ENCODE peak calls at places on chromosomes 13 and 19, in four cellular contexts. H, I, D and V are unnamed samples.

GRCh38 chr19:18869781-18870530 is 26.0 kb downstream of the CERS1 start:
- DNase-seq in I (no peak), D (peak), H (no peak), V (no peak)

GRCh38 chr13:113186061-113186900 is 22.2 kb downstream of the PCID2 start:
- DNase-seq in H (no peak), D (no peak), I (peak), V (peak)

GRCh38 chr13:98265669-98266551 is 88.8 kb upstream of the RNF113B start:
- DNase-seq in I (no peak), D (peak), H (no peak), V (no peak)

GRCh38 chr13:41506312-41506711 is 49.0 kb downstream of the RGCC start:
- DNase-seq in D (no peak), I (no peak), H (no peak), V (no peak)

GRCh38 chr13:20064128-20064527 is 96.7 kb downstream of the GJA3 start:
- DNase-seq in D (no peak), H (no peak), I (no peak), V (no peak)

GRCh38 chr19:54014920-54015560 is 23.6 kb downstream of the CACNG6 start:
- DNase-seq in I (no peak), H (no peak), D (no peak), V (no peak)

GRCh38 chr13:113152894-113153809 is 5.3 kb upstream of the PROZ start:
- DNase-seq in D (peak), I (no peak), H (no peak), V (peak)

GRCh38 chr19:32615569-32615968 is 34.6 kb downstream of the PDCD5 start:
- DNase-seq in D (no peak), I (no peak), H (no peak), V (no peak)

GRCh38 chr19:51078104-51078503 is 4.6 kb downstream of the KLK14 start:
- DNase-seq in H (no peak), D (no peak), I (no peak), V (no peak)

GRCh38 chr19:40322271-40322610 is 26.0 kb downstream of the C19orf47 start:
- DNase-seq in I (no peak), H (no peak), D (no peak), V (no peak)

GRCh38 chr19:43779820-43780219 is 953 bp downstream of the KCNN4 start:
- DNase-seq in I (peak), D (no peak), H (no peak), V (peak)
- TF ChIP-seq CTCF in I (peak), D (no peak), H (no peak), V (peak)

GRCh38 chr19:29598036-29598435 is 8.0 kb upstream of the POP4 start:
- DNase-seq in H (no peak), D (no peak), I (no peak), V (no peak)

GRCh38 chr19:29598496-29598895 is 7.6 kb upstream of the POP4 start:
- DNase-seq in D (no peak), I (no peak), H (no peak), V (no peak)

GRCh38 chr19:29596080-29596479 is 10.0 kb upstream of the POP4 start:
- DNase-seq in I (no peak), H (no peak), D (no peak), V (no peak)

GRCh38 chr19:29593869-29594268 is 12.2 kb upstream of the POP4 start:
- DNase-seq in D (no peak), H (no peak), I (no peak), V (no peak)

GRCh38 chr19:29596885-29597525 is 9.1 kb upstream of the POP4 start:
- DNase-seq in H (no peak), I (no peak), D (no peak), V (no peak)
- TF ChIP-seq CTCF in H (no peak), I (peak), D (no peak), V (no peak)

GRCh38 chr19:1379126-1379905 is 4.4 kb upstream of the NDUFS7 start:
- DNase-seq in H (no peak), D (peak), I (no peak), V (no peak)

GRCh38 chr19:1379961-1380489 is 3.7 kb upstream of the NDUFS7 start:
- DNase-seq in H (no peak), I (no peak), D (no peak), V (no peak)

GRCh38 chr19:1376415-1376805 is 7.3 kb upstream of the NDUFS7 start:
- DNase-seq in D (no peak), H (no peak), I (no peak), V (no peak)

GRCh38 chr19:1377176-1377964 is 6.3 kb upstream of the NDUFS7 start:
- DNase-seq in I (no peak), H (no peak), D (peak), V (no peak)

GRCh38 chr19:1377965-1378785 is 5.5 kb upstream of the NDUFS7 start:
- DNase-seq in I (no peak), H (no peak), D (peak), V (no peak)
- TF ChIP-seq CTCF in I (no peak), H (no peak), D (no peak), V (no peak)

GRCh38 chr13:85508683-85509329 is 290.4 kb downstream of the SLITRK6 start:
- DNase-seq in I (no peak), H (no peak), D (no peak), V (no peak)
- TF ChIP-seq CTCF in I (no peak), H (peak), D (no peak), V (no peak)